ENCODE peak calls at places on chromosomes 6 and 20, in eight cellular contexts. J is fibroblast of lung, T is astrocyte of the spinal cord, M is ascending aorta, A is lower leg skin, K is esophagus muscularis mucosa, R is spleen, S is heart left ventricle. U is an unnamed sample.

GRCh38 chr20:43238833-43239232 is 49.1 kb upstream of the PTPRT start:
- DNase-seq in K (no peak), J (no peak), T (no peak), R (no peak), A (no peak), S (no peak), M (no peak), U (no peak)

GRCh38 chr6:153090241-153090930 is 40.7 kb downstream of the RGS17 start:
- DNase-seq in A (no peak), S (no peak), M (no peak), K (no peak), T (peak), R (no peak), J (peak), U (peak)

GRCh38 chr6:158207452-158207788 is 39.3 kb downstream of the GTF2H5 start:
- DNase-seq in M (no peak), S (no peak), J (peak), R (no peak), A (no peak), T (peak), K (no peak), U (peak)

GRCh38 chr6:158625881-158626305 is 18.6 kb downstream of the DYNLT1 start:
- DNase-seq in R (no peak), K (peak), A (peak), T (no peak), M (no peak), S (no peak), J (no peak), U (no peak)

GRCh38 chr6:80610821-80611220 is 504.4 kb downstream of the BCKDHB start:
- DNase-seq in M (no peak), R (no peak), J (peak), A (no peak), S (no peak), T (peak), K (no peak), U (no peak)

GRCh38 chr20:47792021-47792618 is 6.8 kb upstream of the SULF2 start:
- DNase-seq in M (peak), A (peak), K (peak), S (peak), T (peak), R (no peak), J (peak), U (peak)

GRCh38 chr6:74289881-74290280 is 593.9 kb downstream of the CD109 start:
- DNase-seq in S (no peak), M (no peak), J (peak), A (no peak), K (no peak), R (no peak), T (peak), U (no peak)

GRCh38 chr6:159279790-159280277 is 110.6 kb downstream of the FNDC1 start:
- DNase-seq in S (no peak), J (peak), R (no peak), A (no peak), M (no peak), K (no peak), T (no peak), U (no peak)

GRCh38 chr6:106715922-106716321 is 86.5 kb downstream of the QRSL1 start:
- DNase-seq in A (no peak), S (no peak), J (no peak), T (no peak), K (no peak), R (no peak), M (no peak), U (no peak)

GRCh38 chr6:105835373-105835772 is 250.8 kb upstream of the PRDM1 start:
- DNase-seq in R (no peak), T (peak), K (peak), J (peak), S (no peak), A (no peak), M (no peak), U (no peak)

GRCh38 chr6:187252-187840 is 104.9 kb upstream of the DUSP22 start:
- DNase-seq in K (no peak), R (no peak), T (no peak), M (no peak), A (peak), S (no peak), J (no peak), U (no peak)

DNA sequence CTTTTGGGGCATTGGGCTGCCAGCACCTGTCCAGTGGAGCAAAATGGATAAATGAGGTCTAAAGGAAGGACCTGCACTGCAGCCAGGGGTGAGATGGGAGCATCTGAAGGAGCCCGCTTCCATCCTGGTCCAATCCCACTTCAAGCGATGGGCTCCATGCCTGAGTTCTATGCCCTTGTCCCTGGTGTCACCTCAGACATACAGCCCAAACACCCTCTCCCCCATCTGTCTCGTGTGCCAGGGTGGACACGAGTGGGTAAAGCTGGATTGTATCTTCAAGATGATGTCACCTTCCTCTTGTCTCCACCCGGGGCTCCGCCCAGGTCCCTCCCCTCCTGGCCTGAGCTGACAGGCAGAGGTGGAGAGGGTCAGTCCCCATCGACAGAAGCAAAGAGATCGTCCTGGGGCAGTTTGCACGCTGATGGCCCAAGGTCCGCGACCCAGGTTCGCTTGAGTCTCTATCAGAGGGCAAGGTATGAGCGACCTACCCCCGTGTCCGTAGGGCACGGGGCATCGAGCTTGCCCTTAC is 544 bp downstream of the SMIM29 start:
- DNase-seq in J (no peak), M (peak), K (no peak), S (peak), R (peak), T (no peak), A (peak), U (no peak)
- H3K4me3 ChIP-seq in J (peak), M (peak), K (peak), S (peak), R (peak), T (peak), A (peak), U (peak)

GRCh38 chr6:63352587-63353281 is 33.0 kb upstream of the LGSN start:
- DNase-seq in T (peak), J (peak), A (no peak), S (no peak), K (no peak), R (no peak), M (no peak), U (no peak)
- H3K4me3 ChIP-seq in T (no peak), J (peak), A (no peak), S (no peak), K (no peak), R (peak), M (no peak), U (no peak)

DNA sequence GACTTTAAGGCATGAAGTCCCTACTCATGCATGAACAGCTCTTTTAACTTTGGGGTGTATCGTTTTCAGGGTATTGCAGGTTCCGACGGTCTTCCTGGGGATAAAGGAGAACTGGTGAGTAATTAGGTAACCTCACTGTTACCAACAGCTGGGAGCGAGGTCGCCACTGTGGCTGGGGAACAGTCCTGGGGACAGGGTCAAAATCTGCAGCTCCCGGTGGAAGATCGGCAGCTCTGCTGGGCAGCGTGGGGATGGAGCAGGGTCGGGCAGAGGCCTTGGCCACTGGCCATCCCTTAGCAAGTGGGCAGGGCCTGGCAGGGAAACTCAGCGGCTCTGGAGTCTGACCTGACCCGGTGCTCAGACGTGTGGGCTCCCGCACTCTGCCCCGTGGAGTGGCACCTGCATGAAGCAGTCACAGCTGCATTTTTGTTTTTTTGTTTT is 16.1 kb downstream of the COL9A3 start:
- DNase-seq in J (no peak), K (no peak), S (peak), T (no peak), M (no peak), A (no peak), R (peak), U (no peak)
- H3K4me3 ChIP-seq in J (no peak), K (peak), S (no peak), T (no peak), M (no peak), A (no peak), R (peak), U (no peak)

DNA sequence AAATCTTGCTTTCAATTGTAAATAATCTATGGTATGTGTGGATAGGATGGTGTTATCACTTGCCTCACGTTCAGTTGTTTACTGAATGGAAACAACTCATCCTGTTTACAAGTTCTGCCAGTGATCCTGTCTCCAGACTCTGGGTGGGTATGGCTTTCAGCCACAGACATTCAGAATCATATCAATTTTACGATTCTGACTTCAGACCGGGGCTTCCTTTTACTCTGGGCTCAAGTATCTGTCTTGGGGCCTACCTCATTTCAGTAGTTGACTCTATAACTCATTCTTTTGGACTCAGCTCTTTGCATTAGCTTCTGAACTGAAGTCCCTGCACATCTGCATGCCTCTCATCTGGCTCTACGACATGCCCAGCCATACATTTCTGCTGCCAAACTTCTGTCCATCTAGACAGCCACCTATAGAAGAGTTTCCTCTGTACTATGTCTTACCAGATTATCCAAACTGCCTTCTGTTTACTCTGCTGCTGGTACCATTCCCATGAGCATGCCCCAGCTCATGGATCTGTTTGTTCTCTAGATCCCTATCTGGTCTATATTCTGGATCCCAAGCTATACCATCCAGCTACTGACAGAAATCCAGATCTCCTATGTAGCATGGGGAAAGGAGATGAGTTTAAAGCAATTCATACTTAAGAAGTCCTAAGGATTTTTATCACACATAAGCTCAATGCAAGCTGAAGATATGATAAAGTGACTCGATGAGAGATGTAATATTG is 34.3 kb downstream of the FYN start:
- DNase-seq in R (no peak), M (no peak), T (no peak), K (no peak), J (no peak), S (no peak), A (no peak), U (no peak)
- H3K4me3 ChIP-seq in R (no peak), M (no peak), T (no peak), K (no peak), J (no peak), S (no peak), A (no peak), U (no peak)

DNA sequence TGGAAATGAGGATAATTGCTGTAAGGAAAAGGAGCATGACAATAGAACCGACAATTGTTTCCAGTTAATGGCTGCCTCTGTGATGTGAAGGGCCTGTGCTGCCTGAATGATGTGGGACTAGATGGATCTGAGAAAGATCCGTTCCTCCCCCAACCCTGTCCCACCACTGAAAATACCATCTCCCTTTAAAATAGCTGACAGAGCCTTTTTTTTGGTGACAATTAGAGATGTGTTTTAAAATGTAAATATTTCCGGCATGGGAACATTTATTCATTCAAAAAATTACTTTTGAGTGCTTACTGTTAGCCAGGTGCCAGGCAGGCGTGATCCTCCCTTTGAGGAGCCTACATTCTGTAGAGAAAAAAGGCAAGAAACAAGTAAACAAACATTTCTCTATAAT is 72.4 kb upstream of the SUPT3H start:
- DNase-seq in T (no peak), M (no peak), J (no peak), K (no peak), A (no peak), S (no peak), R (no peak), U (no peak)
- H3K4me3 ChIP-seq in T (no peak), M (no peak), J (no peak), K (no peak), A (no peak), S (no peak), R (no peak), U (no peak)

GRCh38 chr6:32664354-32664753 is 2.1 kb downstream of the HLA-DQB1 start:
- DNase-seq in K (no peak), J (no peak), S (no peak), T (no peak), R (no peak), A (no peak), M (no peak), U (no peak)
- H3K4me3 ChIP-seq in K (no peak), J (no peak), S (no peak), T (no peak), R (no peak), A (no peak), M (no peak), U (no peak)

DNA sequence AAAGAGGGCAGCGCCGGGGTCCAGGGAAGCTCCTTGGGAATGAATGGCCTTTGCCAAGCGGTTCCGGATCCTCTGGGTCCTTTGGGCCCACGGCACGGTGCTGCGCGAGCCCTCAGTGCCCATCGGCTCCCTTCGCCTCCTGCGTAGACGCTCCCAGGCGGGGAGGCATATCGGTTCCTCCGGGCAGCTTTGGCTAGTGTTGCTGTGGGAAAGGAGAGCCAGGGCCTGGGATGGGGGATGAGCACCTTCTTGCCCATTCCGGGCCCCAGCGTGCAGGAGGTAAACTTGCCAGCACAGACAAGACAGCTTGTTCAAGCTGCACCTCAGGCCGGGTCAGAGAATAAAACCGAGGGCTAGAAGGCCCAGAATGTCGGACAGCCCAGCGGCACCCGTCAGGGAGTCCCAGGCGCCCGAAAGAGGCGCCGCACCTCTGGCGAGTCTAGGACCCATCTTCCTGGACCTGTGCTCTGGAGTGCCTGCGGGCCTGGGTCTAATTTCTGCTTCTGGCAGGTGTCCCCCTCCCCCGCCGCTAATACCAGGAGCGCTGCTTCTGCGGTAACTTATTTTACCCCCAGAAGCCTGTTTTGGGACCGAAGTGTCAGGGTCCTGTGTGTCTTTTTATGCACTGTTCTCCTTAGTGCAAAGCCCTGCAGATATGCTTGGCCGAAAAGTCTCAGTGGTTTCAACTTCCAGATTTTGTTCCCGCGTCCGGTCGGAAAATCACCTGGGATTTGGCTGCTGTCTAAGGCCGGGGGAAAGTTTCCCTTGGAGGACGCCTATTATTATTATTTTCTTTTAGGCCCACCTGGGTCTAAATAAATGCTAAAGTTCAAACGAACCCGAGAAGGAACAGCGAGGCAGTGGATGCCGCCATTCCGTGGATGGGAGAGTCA is 1.7 kb upstream of the TFAP2C start:
- DNase-seq in J (no peak), M (no peak), K (no peak), T (no peak), S (no peak), R (no peak), A (no peak), U (no peak)
- H3K4me3 ChIP-seq in J (no peak), M (no peak), K (no peak), T (no peak), S (no peak), R (no peak), A (no peak), U (no peak)

GRCh38 chr6:52575490-52575868 is 1.4 kb downstream of the TRAM2 start:
- DNase-seq in T (no peak), A (no peak), S (no peak), J (peak), K (no peak), M (no peak), R (no peak), U (no peak)
- H3K4me3 ChIP-seq in T (peak), A (no peak), S (peak), J (peak), K (peak), M (peak), R (peak), U (peak)

GRCh38 chr20:4815618-4816017 is 93.9 kb downstream of the PRND start:
- DNase-seq in J (no peak), R (no peak), S (no peak), K (no peak), T (no peak), M (no peak), A (no peak), U (no peak)
- H3K4me3 ChIP-seq in J (no peak), R (no peak), S (no peak), K (no peak), T (no peak), M (no peak), A (no peak), U (no peak)

GRCh38 chr6:28158318-28158717 is 16.6 kb downstream of the ZKSCAN8 start:
- DNase-seq in R (no peak), A (no peak), T (no peak), J (no peak), K (no peak), S (no peak), M (no peak), U (no peak)

GRCh38 chr6:28152531-28152930 is 10.8 kb downstream of the ZKSCAN8 start:
- DNase-seq in R (no peak), K (no peak), A (no peak), S (no peak), M (no peak), J (no peak), T (no peak), U (no peak)

GRCh38 chr6:28159029-28159607 is 17.4 kb downstream of the ZKSCAN8 start:
- DNase-seq in K (no peak), R (no peak), A (no peak), M (no peak), J (no peak), S (no peak), T (no peak), U (no peak)

GRCh38 chr6:28153546-28153945 is 11.9 kb downstream of the ZKSCAN8 start:
- DNase-seq in K (no peak), A (no peak), T (no peak), S (no peak), R (no peak), J (no peak), M (no peak), U (no peak)

DNA sequence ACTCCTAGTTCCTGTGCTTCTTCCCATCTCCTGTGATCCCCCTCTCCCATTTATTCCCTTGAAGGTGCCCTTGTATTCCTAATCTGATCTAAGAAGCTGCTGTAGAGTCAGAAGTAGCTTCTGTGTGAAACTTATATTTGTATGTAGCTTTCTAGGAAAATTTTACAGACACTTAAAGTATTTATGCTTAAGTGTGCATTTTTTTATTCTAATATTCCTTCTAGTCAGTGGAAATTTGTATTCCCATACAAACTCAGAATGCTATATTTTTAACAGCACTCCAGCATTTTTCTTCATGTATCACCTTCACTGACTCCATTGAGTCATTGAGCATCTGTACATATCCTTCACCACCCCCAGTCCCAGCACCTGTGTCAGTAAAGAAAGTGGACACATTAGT is 12.7 kb downstream of the ZKSCAN8 start:
- DNase-seq in A (no peak), M (no peak), S (no peak), R (no peak), T (no peak), K (no peak), J (no peak), U (no peak)
- H3K4me3 ChIP-seq in A (no peak), M (no peak), S (no peak), R (no peak), T (no peak), K (no peak), J (no peak), U (no peak)